ENCODE peak calls at places on chromosome 3, in seven cellular contexts. C is IMR-90, Y is mesendoderm, O is mesenchymal stem cell, K is neuronal stem cell, F is H1, G is trophoblast cell. V is an unnamed sample.

GRCh38 chr3:9211155-9211950 is 38.1 kb downstream of the SRGAP3 start:
- DNase-seq in K (no peak), G (no peak), O (peak), Y (no peak), C (peak), F (no peak), V (no peak)

GRCh38 chr3:48023377-48023776 is 7.2 kb upstream of the MAP4 start:
- DNase-seq in K (no peak), G (no peak), C (peak), Y (no peak), O (peak), F (no peak), V (no peak)

GRCh38 chr3:126485956-126486884 is 10.5 kb upstream of the ZXDC start:
- DNase-seq in G (no peak), O (no peak), K (no peak), Y (no peak), C (no peak), F (no peak), V (no peak)

GRCh38 chr3:70856414-70857162 is 544.1 kb upstream of the MDFIC2 start:
- DNase-seq in G (peak), O (peak), C (peak), F (no peak), K (no peak), Y (no peak), V (no peak)

GRCh38 chr3:158552124-158552523 is 18.9 kb upstream of the MLF1 start:
- DNase-seq in K (no peak), O (no peak), Y (no peak), C (no peak), G (no peak), F (no peak), V (no peak)

GRCh38 chr3:24493951-24494615 is 567 bp downstream of the THRB start:
- DNase-seq in Y (peak), O (peak), G (peak), C (no peak), F (peak), K (peak), V (peak)

GRCh38 chr3:53159415-53160135 is 1.4 kb upstream of the PRKCD start:
- DNase-seq in O (no peak), F (no peak), G (no peak), Y (peak), K (no peak), C (no peak), V (peak)

GRCh38 chr3:105866656-105867653 is 1.9 kb downstream of the CBLB start:
- DNase-seq in C (peak), F (no peak), K (no peak), G (peak), Y (no peak), O (peak), V (no peak)

GRCh38 chr3:14177580-14178246 is 688 bp downstream of the XPC start:
- DNase-seq in Y (no peak), C (peak), O (no peak), K (no peak), G (no peak), F (no peak), V (no peak)

GRCh38 chr3:194136519-194137313 is 768 bp downstream of the HES1 start:
- DNase-seq in G (peak), Y (peak), C (peak), O (peak), K (peak), F (peak), V (peak)

GRCh38 chr3:182710557-182711157 is 82.6 kb upstream of the ATP11B start:
- DNase-seq in O (peak), C (peak), G (peak), F (no peak), K (no peak), Y (peak), V (no peak)

GRCh38 chr3:17442332-17443049 is 299.9 kb downstream of the TBC1D5 start:
- DNase-seq in C (peak), O (peak), Y (no peak), G (no peak), F (no peak), K (no peak), V (no peak)

GRCh38 chr3:141643816-141644215 is 94.3 kb upstream of the RNF7 start:
- DNase-seq in Y (peak), O (no peak), G (peak), F (no peak), C (no peak), K (no peak), V (no peak)

GRCh38 chr3:46146021-46146420 is 62.1 kb downstream of the CCR1 start:
- DNase-seq in O (no peak), K (no peak), F (no peak), C (no peak), Y (no peak), G (no peak), V (no peak)

GRCh38 chr3:37980477-37981347 is 9.9 kb upstream of the VILL start:
- DNase-seq in F (no peak), O (no peak), C (no peak), G (no peak), Y (no peak), K (no peak), V (no peak)

GRCh38 chr3:6448011-6448410 is 412.9 kb upstream of the GRM7 start:
- DNase-seq in O (no peak), G (no peak), K (no peak), F (no peak), C (no peak), Y (no peak), V (no peak)

GRCh38 chr3:165903885-165904284 is 66.7 kb upstream of the BCHE start:
- DNase-seq in Y (peak), K (no peak), O (peak), C (no peak), G (peak), F (no peak), V (no peak)

DNA sequence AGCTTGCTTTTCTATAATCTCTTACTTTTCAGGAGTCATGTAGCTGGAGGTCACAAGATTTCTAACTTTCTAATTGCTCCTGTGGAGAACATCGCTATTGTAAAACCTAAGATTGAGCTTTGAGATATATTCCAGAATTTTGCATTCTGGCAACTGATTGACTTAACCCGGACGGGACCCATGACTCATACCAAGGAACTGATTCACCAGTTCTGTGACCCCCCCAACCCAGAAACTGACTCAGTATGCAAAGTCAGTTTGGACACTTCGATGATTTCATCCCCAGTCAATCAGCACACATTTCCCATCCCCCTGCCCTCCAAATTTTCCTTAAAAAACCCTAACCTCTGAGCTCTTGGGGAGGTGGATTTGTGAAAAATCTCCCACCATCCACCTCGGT is 396.5 kb upstream of the GBE1 start:
- DNase-seq in K (no peak), F (no peak), Y (peak), G (no peak), C (peak), O (peak), V (no peak)
- H3K4ac ChIP-seq in K (no peak), F (no peak), Y (no peak), G (no peak), C (no peak), O (no peak), V (no peak)

GRCh38 chr3:172159376-172159775 is 120.0 kb downstream of the FNDC3B start:
- DNase-seq in G (no peak), K (no peak), O (no peak), F (no peak), Y (no peak), C (peak), V (no peak)

GRCh38 chr3:172158741-172159140 is 119.4 kb downstream of the FNDC3B start:
- DNase-seq in C (no peak), Y (no peak), O (no peak), F (no peak), K (no peak), G (no peak), V (no peak)

GRCh38 chr3:172155880-172156279 is 116.5 kb downstream of the FNDC3B start:
- DNase-seq in Y (no peak), G (no peak), C (no peak), O (no peak), F (no peak), K (no peak), V (no peak)

GRCh38 chr3:172156309-172156998 is 117.1 kb downstream of the FNDC3B start:
- DNase-seq in O (no peak), K (no peak), Y (peak), F (no peak), G (no peak), C (no peak), V (peak)

DNA sequence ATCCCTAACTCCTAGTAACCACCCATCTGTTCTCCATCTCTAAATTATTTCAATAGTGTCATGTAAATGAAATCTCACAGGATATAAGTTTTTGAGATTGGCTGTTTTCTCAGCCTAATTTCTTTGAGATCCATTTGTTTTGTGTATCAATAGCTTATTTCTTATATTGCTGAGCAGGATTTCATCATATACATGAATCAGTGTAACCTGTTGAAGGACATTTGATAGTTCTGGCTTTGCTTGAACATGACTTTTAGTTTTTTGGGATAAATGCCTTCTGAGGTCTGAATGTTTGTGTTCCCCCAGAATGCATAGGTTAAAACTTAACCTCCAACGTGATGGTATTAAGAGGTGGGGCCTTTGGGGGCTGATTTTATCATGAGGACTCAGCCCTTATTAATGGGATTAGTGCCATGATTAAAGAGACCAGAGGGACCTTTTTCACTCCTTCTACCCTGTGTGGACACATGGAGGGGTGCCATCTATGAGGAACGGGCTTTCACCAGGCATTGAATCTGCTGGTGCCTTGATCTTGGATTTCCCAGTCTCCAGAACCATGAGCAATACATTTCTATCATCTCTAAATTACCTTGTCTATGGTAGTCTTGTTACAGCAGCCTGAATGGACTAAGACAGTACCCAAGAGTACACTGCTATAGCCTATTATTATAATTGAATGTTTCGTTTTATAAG is 118.3 kb downstream of the FNDC3B start:
- DNase-seq in F (no peak), Y (no peak), K (no peak), C (no peak), O (no peak), G (no peak), V (no peak)
- H3K4me2 ChIP-seq in F (no peak), Y (no peak), K (no peak), C (no peak), O (no peak), G (no peak), V (no peak)

GRCh38 chr3:96319176-96319575 is 495.2 kb upstream of the EPHA6 start:
- DNase-seq in K (no peak), O (no peak), C (no peak), Y (no peak), F (no peak), G (no peak), V (no peak)
- H3K27ac ChIP-seq in K (no peak), O (no peak), C (no peak), Y (no peak), F (no peak), G (no peak), V (no peak)

GRCh38 chr3:52068055-52068704 is 11.8 kb upstream of the DUSP7 start:
- DNase-seq in K (no peak), Y (no peak), F (no peak), G (no peak), C (peak), O (no peak), V (no peak)
- H3K4ac ChIP-seq in K (no peak), Y (no peak), F (no peak), G (no peak), C (no peak), O (no peak), V (no peak)